ENCODE peak calls at places on chromosomes 13 and 19, in eight cellular contexts. E is suprapubic skin, J is RWPE2, T is cardiac fibroblast, L is esophagus muscularis mucosa, C is neural progenitor cell, U is AG10803, M is type B pancreatic cell. D is an unnamed sample.

GRCh38 chr13:49220035-49220855 is at the start of gene MLNR:
- DNase-seq in L (no peak), T (peak), M (no peak), C (peak), J (no peak), E (no peak), U (peak), D (peak)

GRCh38 chr13:43360196-43360595 is 336.8 kb downstream of the DNAJC15 start:
- DNase-seq in U (no peak), C (no peak), L (no peak), M (no peak), T (peak), E (no peak), J (no peak), D (no peak)

GRCh38 chr19:2540646-2541454 is 64.9 kb downstream of the GADD45B start:
- DNase-seq in U (peak), E (peak), J (peak), T (peak), C (peak), M (peak), L (peak), D (peak)

GRCh38 chr19:21109116-21109515 is 27.1 kb downstream of the ZNF714 start:
- DNase-seq in T (peak), U (no peak), J (no peak), E (no peak), L (no peak), M (no peak), C (no peak), D (no peak)

GRCh38 chr19:48489608-48490216 is 20.5 kb downstream of the CYTH2 start:
- DNase-seq in M (peak), T (peak), J (peak), C (peak), E (no peak), L (no peak), U (peak), D (peak)

GRCh38 chr13:96796234-96796633 is 198.0 kb downstream of the OXGR1 start:
- DNase-seq in T (no peak), C (no peak), E (no peak), J (no peak), L (no peak), M (no peak), U (no peak), D (no peak)

GRCh38 chr13:24323739-24324075 is 14.3 kb downstream of the C1QTNF9 start:
- DNase-seq in L (peak), U (no peak), E (no peak), C (no peak), T (no peak), M (no peak), J (no peak), D (no peak)

GRCh38 chr13:85520445-85520844 is 278.8 kb downstream of the SLITRK6 start:
- DNase-seq in T (peak), E (no peak), U (peak), M (no peak), C (no peak), L (no peak), J (no peak), D (no peak)

GRCh38 chr13:113903361-113903760 is 39.5 kb upstream of the GAS6 start:
- DNase-seq in M (peak), C (no peak), U (peak), T (no peak), L (peak), J (no peak), E (peak), D (no peak)

GRCh38 chr13:33745370-33746324 is 72.3 kb upstream of the RFC3 start:
- DNase-seq in J (no peak), U (no peak), L (no peak), C (no peak), E (no peak), T (no peak), M (no peak), D (no peak)

GRCh38 chr19:17080441-17080803 is 4.8 kb downstream of the MYO9B start:
- DNase-seq in C (no peak), L (no peak), E (no peak), U (no peak), M (no peak), T (no peak), J (no peak), D (no peak)

GRCh38 chr19:17078038-17078919 is 2.7 kb downstream of the MYO9B start:
- DNase-seq in M (no peak), C (no peak), T (no peak), U (no peak), J (no peak), L (no peak), E (no peak), D (no peak)

GRCh38 chr19:17081672-17082630 is 6.4 kb downstream of the MYO9B start:
- DNase-seq in C (no peak), J (no peak), E (no peak), T (peak), L (no peak), M (no peak), U (no peak), D (no peak)

GRCh38 chr19:17078920-17079709 is 3.5 kb downstream of the MYO9B start:
- DNase-seq in J (no peak), M (no peak), T (peak), C (peak), U (no peak), E (no peak), L (no peak), D (no peak)

DNA sequence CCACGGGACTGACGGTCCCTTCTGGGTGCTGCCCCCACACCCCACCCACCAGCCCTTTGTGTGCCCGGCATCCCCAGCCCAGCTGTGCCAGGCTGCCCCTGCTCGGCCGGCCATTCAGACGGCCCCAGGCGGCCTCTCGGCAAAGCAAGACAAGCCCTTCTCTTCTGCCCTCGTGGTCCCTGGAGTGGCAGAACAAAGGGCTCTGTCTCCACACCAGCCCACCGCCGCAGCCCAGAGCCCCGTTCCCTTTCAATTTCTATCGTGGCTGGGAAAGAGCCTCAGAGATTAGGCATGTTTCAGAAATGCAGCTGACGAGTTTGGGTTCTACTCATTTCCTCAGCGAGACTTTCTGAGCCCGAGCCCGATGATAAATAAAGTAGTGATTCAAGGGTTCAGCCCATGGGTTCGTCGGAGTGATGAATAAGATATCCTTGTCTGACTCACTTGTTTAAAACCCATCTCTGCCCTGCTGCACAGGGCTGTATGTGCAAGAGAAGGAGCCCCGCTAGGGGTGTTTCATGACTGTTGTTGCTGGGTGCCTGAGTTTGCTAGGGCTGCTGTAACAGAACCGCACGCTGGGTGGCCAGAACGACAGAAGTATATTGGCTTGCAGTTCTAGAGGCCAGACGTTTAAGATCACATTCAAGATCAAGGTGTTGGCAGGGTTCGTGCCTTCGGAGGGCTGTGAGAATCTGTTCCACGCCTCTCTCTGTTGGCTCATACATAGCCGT is 4.3 kb downstream of the MYO9B start:
- DNase-seq in J (peak), T (peak), E (peak), M (no peak), C (peak), U (peak), L (peak), D (no peak)
- TF ChIP-seq CTCF in J (peak), T (peak), E (peak), M (peak), C (no peak), U (peak), L (peak), D (no peak)

DNA sequence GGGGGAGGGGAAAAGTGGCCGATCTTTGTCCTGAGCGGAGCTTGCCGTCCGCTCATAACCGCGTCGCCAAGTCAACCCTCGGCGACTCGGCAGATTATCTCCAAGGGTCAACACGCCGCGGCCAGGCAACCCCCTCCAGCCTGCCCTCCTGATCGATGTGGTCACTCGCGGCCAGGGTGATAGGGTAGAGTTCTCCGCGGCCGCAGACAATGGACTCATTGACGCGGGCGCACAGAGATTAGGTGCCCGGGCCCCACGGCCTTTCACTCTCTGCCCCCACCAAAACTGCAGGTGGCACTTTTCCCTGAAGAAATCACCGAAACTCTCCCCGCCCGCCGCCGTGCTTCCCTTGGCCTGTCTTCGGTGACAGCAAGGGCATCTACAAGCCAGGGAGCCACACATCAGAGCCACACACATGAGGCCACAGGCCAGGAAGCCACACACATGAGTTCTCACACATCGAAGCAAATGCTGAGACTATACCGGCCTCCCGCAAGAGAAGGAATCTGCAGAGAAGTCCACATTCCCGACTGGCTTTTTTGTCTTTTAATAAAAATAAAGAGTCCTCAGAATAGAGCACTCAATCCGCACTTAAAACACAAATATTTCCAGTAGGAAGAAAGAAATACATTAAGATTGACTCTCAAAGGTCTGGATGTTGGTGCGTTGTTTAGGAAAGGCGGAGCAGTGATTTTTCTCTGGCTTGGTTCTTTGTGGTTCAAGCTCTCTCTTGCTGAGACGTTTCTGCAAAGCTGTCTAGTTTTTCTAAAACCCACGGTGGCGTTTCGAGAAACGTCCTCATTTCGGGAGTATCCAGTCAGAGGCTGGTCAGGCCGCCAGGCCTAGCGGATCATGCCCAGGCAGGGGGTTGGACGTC is 1.5 kb upstream of the PDX1 start:
- DNase-seq in L (no peak), M (no peak), T (no peak), C (peak), J (no peak), E (no peak), U (no peak), D (peak)
- TF ChIP-seq CTCF in L (no peak), M (no peak), T (no peak), C (no peak), J (no peak), E (no peak), U (no peak), D (no peak)

GRCh38 chr13:56558698-56559320 is 581.9 kb upstream of the PRR20A start:
- DNase-seq in C (no peak), M (no peak), T (no peak), U (no peak), J (no peak), L (no peak), E (no peak), D (no peak)

DNA sequence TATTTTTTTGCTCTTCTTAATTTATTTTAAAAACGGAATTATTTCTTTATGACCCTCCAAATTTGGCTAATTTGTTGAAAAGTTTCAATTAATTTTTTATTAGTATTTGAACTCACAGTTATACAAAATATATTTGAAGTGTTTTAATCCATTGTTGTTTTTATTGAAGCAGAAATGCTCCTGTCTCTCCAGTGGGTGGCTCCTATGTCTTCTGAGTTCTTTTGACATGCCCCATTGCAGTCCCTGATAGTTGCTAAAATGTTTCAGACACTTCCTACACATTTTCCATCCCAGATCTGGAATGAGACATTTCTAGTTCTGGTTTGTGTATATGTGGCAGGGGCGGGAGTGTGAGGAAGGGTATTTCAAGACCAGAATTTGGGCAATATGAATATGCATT is 579.4 kb upstream of the PRR20A start:
- DNase-seq in J (no peak), U (no peak), M (no peak), E (no peak), L (no peak), T (no peak), C (peak), D (no peak)
- TF ChIP-seq CTCF in J (peak), U (no peak), M (peak), E (no peak), L (no peak), T (no peak), C (peak), D (no peak)

GRCh38 chr13:45335397-45336024 is 5.5 kb downstream of the TPT1 start:
- DNase-seq in L (no peak), U (no peak), M (no peak), E (no peak), T (peak), J (no peak), C (no peak), D (no peak)

GRCh38 chr13:45332831-45333219 is 8.2 kb downstream of the TPT1 start:
- DNase-seq in T (no peak), C (no peak), M (no peak), L (no peak), J (no peak), E (no peak), U (no peak), D (no peak)

GRCh38 chr13:45336025-45336800 is 4.8 kb downstream of the TPT1 start:
- DNase-seq in L (no peak), J (no peak), U (no peak), E (no peak), T (peak), C (no peak), M (no peak), D (no peak)

GRCh38 chr13:45333251-45333972 is 7.6 kb downstream of the TPT1 start:
- DNase-seq in L (no peak), M (no peak), T (no peak), E (no peak), U (no peak), C (no peak), J (no peak), D (no peak)

DNA sequence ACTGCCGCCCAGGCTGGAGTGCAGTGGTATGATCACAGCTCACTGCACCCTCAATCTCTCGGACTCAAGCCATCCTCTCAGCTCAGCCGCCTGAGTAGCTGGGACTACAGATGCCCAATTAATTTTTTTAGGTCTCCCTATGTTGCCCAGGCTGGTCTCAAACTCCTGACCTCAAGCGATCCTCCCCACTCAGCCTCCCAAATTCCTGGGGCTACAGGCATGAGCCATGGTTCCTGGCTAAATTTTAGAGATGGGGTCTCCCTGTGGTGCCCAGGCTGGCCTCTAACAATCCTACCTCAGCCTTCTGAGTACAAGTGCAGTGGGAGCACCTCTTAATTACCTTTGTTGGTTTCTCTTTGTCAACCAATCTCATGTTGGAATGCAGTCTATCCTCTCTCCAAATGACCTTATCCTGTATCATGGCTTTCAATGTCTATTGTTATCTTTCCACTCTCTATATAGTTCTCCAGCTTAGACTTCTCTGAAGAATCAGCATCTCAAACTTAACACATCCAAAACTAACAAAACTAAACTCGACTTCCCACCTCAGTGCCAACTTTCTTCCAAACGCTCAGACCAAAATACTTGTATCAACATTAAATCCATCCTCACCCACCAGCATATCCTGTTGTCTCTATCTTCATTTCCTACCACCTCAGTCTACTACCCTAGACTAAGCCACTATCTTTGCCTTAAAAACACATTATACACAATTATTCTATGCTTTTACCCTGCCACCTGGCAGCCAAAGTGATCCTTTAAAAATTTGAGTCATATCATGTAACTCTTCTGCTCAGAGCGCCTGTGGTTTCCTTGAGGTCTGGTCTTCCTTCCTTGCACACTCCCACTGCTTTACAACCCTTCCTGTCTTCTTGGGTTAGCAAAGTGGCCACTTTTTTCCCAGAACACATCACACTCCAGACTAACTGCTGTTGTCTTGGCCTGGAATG is 6.7 kb downstream of the TPT1 start:
- DNase-seq in C (no peak), J (no peak), T (peak), M (no peak), U (peak), L (no peak), E (no peak), D (no peak)
- TF ChIP-seq CTCF in C (no peak), J (no peak), T (no peak), M (no peak), U (no peak), L (no peak), E (no peak), D (no peak)

DNA sequence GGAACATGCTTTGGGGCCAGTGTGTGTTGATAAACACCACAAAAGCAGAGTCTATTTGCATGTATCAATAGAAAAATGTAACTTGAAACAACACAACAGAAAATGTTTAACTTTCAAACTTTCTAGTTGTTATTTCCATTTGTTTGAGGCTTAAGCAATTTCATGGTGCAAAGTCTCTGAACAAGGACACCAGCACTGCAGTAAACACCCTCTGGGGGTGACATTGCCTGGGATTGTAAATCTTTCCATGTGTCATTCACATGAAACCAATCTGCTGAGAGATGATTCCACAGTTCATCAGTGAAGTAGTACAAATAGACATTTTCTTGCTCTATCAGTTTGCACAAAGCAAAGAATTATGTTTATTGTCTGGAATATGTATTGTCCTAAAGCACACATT is 124.5 kb downstream of the ITGBL1 start:
- DNase-seq in E (no peak), J (no peak), T (no peak), M (no peak), C (no peak), U (no peak), L (no peak), D (no peak)
- TF ChIP-seq CTCF in E (no peak), J (no peak), T (no peak), M (no peak), C (no peak), U (no peak), L (no peak), D (no peak)

GRCh38 chr19:33471111-33471996 is 50.2 kb downstream of the PEPD start:
- DNase-seq in L (no peak), J (no peak), C (no peak), E (peak), U (no peak), M (no peak), T (no peak), D (no peak)
- TF ChIP-seq CTCF in L (no peak), J (no peak), C (no peak), E (no peak), U (no peak), M (no peak), T (no peak), D (no peak)

DNA sequence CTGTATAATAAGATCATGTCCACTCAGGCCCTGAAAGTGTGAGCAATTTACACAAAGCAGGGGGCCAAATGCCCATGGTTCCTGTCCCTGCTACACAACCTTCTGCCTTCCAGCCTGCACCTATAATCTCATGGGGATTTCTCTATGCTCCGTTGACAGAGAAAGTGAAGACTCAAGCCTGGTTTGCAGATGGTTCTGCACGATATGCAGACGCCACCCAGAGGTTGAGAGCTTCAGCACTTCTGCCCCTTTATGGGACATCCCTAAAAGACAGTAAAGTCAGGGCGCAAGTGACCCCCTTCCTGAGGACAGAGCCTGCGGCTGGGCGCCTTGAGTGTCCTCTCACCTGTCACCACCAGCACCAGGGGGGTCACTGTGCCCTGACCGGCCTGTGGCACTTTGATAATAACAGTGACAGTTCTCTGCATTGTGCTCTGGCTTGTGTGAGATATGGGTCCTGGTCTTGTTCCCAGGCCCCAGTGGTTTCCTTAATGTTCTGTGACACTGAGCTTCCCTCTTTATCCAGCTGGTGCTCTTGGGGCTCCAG is 15.1 kb downstream of the LILRA5 start:
- DNase-seq in M (peak), E (peak), C (peak), J (no peak), U (no peak), T (no peak), L (no peak), D (no peak)
- TF ChIP-seq CTCF in M (no peak), E (no peak), C (no peak), J (no peak), U (no peak), T (no peak), L (no peak), D (no peak)